ENCODE peak calls at places on chromosomes 5 and 9, in nine cellular contexts. U is OCI-LY7; K is cardiac muscle cell; J is naive thymus-derived CD4-positive, alpha-beta T cell; D is CD8-positive, alpha-beta T cell; O is CD4-positive, CD25-positive, alpha-beta regulatory T cell; E is ovary; T is heart right ventricle; I is body of pancreas. R is an unnamed sample. For H3K4me1, the result is how much of the 10 kb centered on the place peaks cover.

GRCh38 chr9:99231708-99232107 is 9.6 kb downstream of the SEC61B start:
- DNase-seq in T (no peak), K (peak), J (no peak), D (peak), O (no peak), U (peak), E (no peak), I (peak), R (no peak)

GRCh38 chr9:89309608-89310485 is 1.1 kb upstream of the CKS2 start:
- DNase-seq in O (no peak), I (no peak), U (peak), J (no peak), T (peak), D (no peak), E (peak), K (no peak), R (no peak)

GRCh38 chr9:22111871-22112247 is 102.8 kb upstream of the CDKN2B start:
- DNase-seq in J (no peak), D (no peak), K (no peak), E (no peak), U (no peak), T (no peak), O (no peak), I (no peak), R (no peak)

GRCh38 chr9:112308576-112308975 is 24.8 kb downstream of the PTBP3 start:
- DNase-seq in T (no peak), U (no peak), E (no peak), J (no peak), D (no peak), O (no peak), K (peak), I (peak), R (no peak)

GRCh38 chr5:130715541-130715940 is 449.5 kb downstream of the HINT1 start:
- DNase-seq in U (no peak), I (no peak), O (no peak), E (no peak), D (no peak), J (no peak), K (no peak), T (no peak), R (no peak)

GRCh38 chr9:35649431-35650340 is 1.0 kb downstream of the SIT1 start:
- DNase-seq in T (no peak), J (no peak), K (no peak), D (peak), O (peak), U (peak), E (peak), I (no peak), R (no peak)

GRCh38 chr9:108924436-108924835 is 9.5 kb downstream of the ELP1 start:
- DNase-seq in O (no peak), K (no peak), T (no peak), E (no peak), I (no peak), U (no peak), J (no peak), D (no peak), R (no peak)

GRCh38 chr9:95197692-95198271 is 119.7 kb downstream of the FANCC start:
- DNase-seq in O (no peak), D (no peak), T (no peak), E (no peak), J (no peak), K (no peak), U (no peak), I (peak), R (no peak)

GRCh38 chr9:12759767-12760166 is 15.1 kb upstream of the LURAP1L start:
- DNase-seq in O (no peak), U (no peak), D (no peak), I (no peak), K (no peak), J (no peak), T (no peak), E (no peak), R (no peak)

GRCh38 chr9:110995511-110996340 is 42.5 kb downstream of the LPAR1 start:
- DNase-seq in U (no peak), J (no peak), D (no peak), I (no peak), T (no peak), O (no peak), E (no peak), K (no peak), R (no peak)

GRCh38 chr9:76374702-76375543 is 19.3 kb downstream of the RFK start:
- DNase-seq in D (no peak), J (no peak), T (peak), O (no peak), I (peak), K (peak), U (no peak), E (peak), R (no peak)

GRCh38 chr5:59126665-59127354 is 543.9 kb downstream of the RAB3C start:
- DNase-seq in I (no peak), O (no peak), T (no peak), U (no peak), E (no peak), D (no peak), K (no peak), J (no peak), R (no peak)

GRCh38 chr5:57438162-57438561 is 44.4 kb downstream of the ACTBL2 start:
- DNase-seq in U (no peak), I (no peak), D (no peak), K (no peak), J (no peak), E (no peak), O (no peak), T (no peak), R (no peak)

GRCh38 chr9:75866273-75866871 is 24.1 kb upstream of the PCSK5 start:
- DNase-seq in J (no peak), D (peak), K (peak), U (peak), O (peak), E (no peak), T (peak), I (peak), R (no peak)

GRCh38 chr5:56446728-56447127 is 213.6 kb upstream of the ANKRD55 start:
- DNase-seq in U (no peak), J (no peak), O (no peak), I (no peak), K (no peak), E (no peak), T (no peak), D (no peak), R (no peak)

DNA sequence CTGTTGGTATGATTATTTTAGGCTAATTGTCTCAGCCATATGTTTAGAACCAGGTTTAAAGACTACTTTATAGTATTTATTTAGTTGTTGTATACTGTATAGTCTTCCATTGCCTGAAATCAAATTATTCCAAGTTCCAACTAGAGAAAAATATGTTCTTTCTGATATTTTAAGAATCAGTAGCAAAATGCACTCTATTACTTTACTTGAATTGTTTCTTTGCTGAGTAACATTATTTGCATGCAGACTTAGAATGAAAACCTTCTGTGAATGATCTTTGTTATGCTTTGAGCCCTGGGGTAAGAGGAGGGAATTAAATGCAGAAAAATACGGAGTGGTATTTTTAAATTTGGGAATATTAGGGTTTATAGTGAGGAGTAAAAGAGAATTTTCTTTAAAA is 47.9 kb downstream of the MEGF10 start:
- DNase-seq in D (no peak), I (no peak), U (no peak), J (no peak), T (no peak), O (no peak), E (no peak), K (no peak), R (no peak)
- H3K4me1 ChIP-seq in D (under half), I (under half), U (under half), J (under half), T (under half), O (under half), E (under half), K (under half), R (under half)

GRCh38 chr5:143229426-143229895 is 174.0 kb downstream of the NR3C1 start:
- DNase-seq in T (no peak), D (peak), J (no peak), I (no peak), E (no peak), K (no peak), O (peak), U (peak), R (peak)

GRCh38 chr5:143229896-143230675 is 173.4 kb downstream of the NR3C1 start:
- DNase-seq in T (no peak), K (no peak), O (peak), D (peak), I (no peak), J (no peak), U (peak), E (no peak), R (peak)

GRCh38 chr5:143227301-143227700 is 176.2 kb downstream of the NR3C1 start:
- DNase-seq in D (no peak), E (no peak), U (no peak), T (no peak), O (no peak), J (no peak), K (no peak), I (no peak), R (no peak)

GRCh38 chr5:143226872-143227271 is 176.6 kb downstream of the NR3C1 start:
- DNase-seq in U (no peak), D (no peak), K (no peak), I (no peak), E (no peak), T (no peak), O (no peak), J (no peak), R (no peak)

DNA sequence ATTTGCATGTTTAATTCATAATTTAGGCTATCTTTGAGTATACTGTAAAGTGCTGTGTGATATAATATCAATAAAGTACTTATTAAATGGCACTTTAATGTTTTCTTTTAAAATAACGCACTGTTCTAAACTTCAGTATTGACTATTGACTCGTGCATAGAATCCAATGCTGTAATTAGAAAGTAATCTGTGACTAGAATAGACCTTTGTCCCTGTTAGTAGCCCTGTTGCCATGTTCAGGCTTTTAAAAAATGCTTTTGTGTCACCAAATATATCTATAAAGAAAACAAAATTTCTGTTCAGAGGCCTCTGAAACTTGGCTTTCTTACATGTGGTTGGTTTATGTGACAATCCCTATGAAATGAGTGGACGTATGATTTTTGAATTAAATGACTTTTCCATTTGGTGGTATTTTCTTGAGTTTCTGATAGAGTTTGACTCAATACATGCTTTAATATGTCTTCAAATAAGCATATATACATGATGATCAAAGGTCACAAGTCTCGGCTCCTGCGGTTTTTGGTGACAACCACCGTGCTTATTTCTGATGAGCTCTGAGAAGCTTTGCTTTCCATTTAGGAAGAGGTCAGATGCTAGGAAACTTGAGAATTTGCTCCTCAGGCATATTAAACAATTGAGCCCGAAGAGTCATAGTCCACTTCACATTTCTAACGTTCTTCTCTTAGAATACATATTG is 174.7 kb downstream of the NR3C1 start:
- DNase-seq in U (no peak), I (no peak), K (no peak), E (no peak), O (no peak), J (no peak), D (no peak), T (no peak), R (no peak)
- H3K27ac ChIP-seq in U (peak), I (no peak), K (no peak), E (no peak), O (peak), J (no peak), D (no peak), T (no peak), R (no peak)

GRCh38 chr5:14871573-14872069 is at the start of gene ANKH:
- DNase-seq in O (peak), U (peak), K (peak), T (peak), D (peak), I (peak), J (peak), E (peak), R (peak)
- H3K4me3 ChIP-seq in O (peak), U (peak), K (peak), T (peak), D (peak), I (peak), J (peak), E (peak), R (peak)

GRCh38 chr5:78506296-78507049 is 142.1 kb downstream of the LHFPL2 start:
- DNase-seq in I (no peak), D (no peak), O (no peak), T (no peak), E (no peak), U (no peak), J (no peak), K (no peak), R (no peak)

GRCh38 chr5:78509145-78509865 is 139.3 kb downstream of the LHFPL2 start:
- DNase-seq in U (no peak), T (no peak), D (no peak), E (no peak), I (no peak), K (no peak), J (no peak), O (no peak), R (no peak)

GRCh38 chr5:78509884-78510769 is 138.4 kb downstream of the LHFPL2 start:
- DNase-seq in T (peak), U (peak), E (peak), J (peak), D (no peak), K (peak), O (peak), I (peak), R (no peak)

GRCh38 chr5:78507531-78507930 is 141.0 kb downstream of the LHFPL2 start:
- DNase-seq in K (no peak), E (no peak), I (no peak), D (no peak), O (no peak), U (no peak), T (no peak), J (no peak), R (no peak)

GRCh38 chr5:78508231-78508765 is 140.3 kb downstream of the LHFPL2 start:
- DNase-seq in D (no peak), U (no peak), J (no peak), O (no peak), I (no peak), E (no peak), T (no peak), K (peak), R (no peak)
- H3K4me1 ChIP-seq in D (under half), U (under half), J (under half), O (under half), I (half or more), E (under half), T (under half), K (half or more), R (under half)

GRCh38 chr5:83374547-83374946 is 97.0 kb upstream of the VCAN start:
- DNase-seq in I (no peak), U (no peak), E (no peak), D (no peak), O (no peak), J (no peak), K (no peak), T (peak), R (no peak)
- H3K27ac ChIP-seq in I (no peak), U (no peak), E (no peak), D (no peak), O (no peak), J (no peak), K (no peak), T (peak), R (no peak)

R was measured in CD8-positive, alpha-beta memory T cell.